ENCODE peak calls at places on chromosomes 13 and 19, in five cellular contexts. A is A549, M is lower lobe of right lung, J is left ventricle myocardium inferior, W is tibial nerve. S is an unnamed sample.

GRCh38 chr13:39918837-39919236 is 263.4 kb downstream of the COG6 start:
- DNase-seq in J (no peak), M (no peak), A (no peak), W (no peak), S (no peak)

GRCh38 chr13:45584816-45585215 is 30.7 kb downstream of the ERICH6B start:
- DNase-seq in M (no peak), J (no peak), A (peak; percentile 26), W (no peak), S (no peak)

GRCh38 chr19:17289489-17289888 is 7.8 kb downstream of the ANKLE1 start:
- DNase-seq in A (peak; percentile 91), M (peak; percentile 80), W (no peak), J (peak; percentile 80), S (peak; percentile 55)

GRCh38 chr13:94558721-94559120 is 37.2 kb downstream of the TGDS start:
- DNase-seq in W (no peak), A (peak; percentile 6), J (no peak), M (no peak), S (no peak)

GRCh38 chr19:49128545-49129237 is 9.3 kb downstream of the PPFIA3 start:
- DNase-seq in M (no peak), W (no peak), A (no peak), J (no peak), S (no peak)

GRCh38 chr19:7391218-7391670 is 42.5 kb downstream of the ARHGEF18 start:
- DNase-seq in M (no peak), A (peak; percentile 94), W (no peak), J (no peak), S (no peak)

GRCh38 chr13:94822356-94822755 is 110.0 kb upstream of the SOX21 start:
- DNase-seq in M (no peak), W (no peak), J (no peak), A (no peak), S (no peak)

GRCh38 chr19:53394522-53394973 is 401 bp upstream of the ZNF765 start:
- DNase-seq in W (peak; percentile 23), J (peak; percentile 64), A (no peak), M (peak; percentile 66), S (peak; percentile 47)

GRCh38 chr19:41886761-41887710 is 4.1 kb downstream of the ARHGEF1 start:
- DNase-seq in W (no peak), A (no peak), M (no peak), J (no peak), S (no peak)

GRCh38 chr19:2532252-2533071 is 56.5 kb downstream of the GADD45B start:
- DNase-seq in J (no peak), M (no peak), A (peak; percentile 91), W (no peak), S (no peak)

GRCh38 chr13:113874579-113875428 is 10.9 kb upstream of the GAS6 start:
- DNase-seq in J (no peak), W (no peak), A (no peak), M (no peak), S (no peak)

GRCh38 chr13:20828540-20829364 is 55.0 kb upstream of the EEF1AKMT1 start:
- DNase-seq in J (no peak), M (no peak), W (no peak), A (peak; percentile 40), S (peak; percentile 30)

GRCh38 chr19:7830272-7830771 is 304 bp downstream of the EVI5L start:
- DNase-seq in A (no peak), W (no peak), J (peak; percentile 29), M (peak; percentile 66), S (no peak)

GRCh38 chr19:4536798-4537197 is 1.8 kb upstream of the PLIN5 start:
- DNase-seq in J (no peak), A (no peak), W (no peak), M (no peak), S (peak; percentile 44)

GRCh38 chr19:10112895-10113591 is 1.6 kb downstream of the P2RY11 start:
- DNase-seq in J (no peak), A (peak; percentile 64), M (peak; percentile 67), W (no peak), S (peak; percentile 74)

GRCh38 chr19:16364231-16364865 is 39.7 kb downstream of the KLF2 start:
- DNase-seq in M (no peak), A (no peak), W (no peak), J (no peak), S (no peak)

GRCh38 chr19:8361921-8362793 is 1.8 kb upstream of the ANGPTL4 start:
- DNase-seq in A (peak; percentile 97), J (peak; percentile 93), M (peak; percentile 93), W (peak; percentile 86), S (peak; percentile 42)

GRCh38 chr13:28477709-28477973 is 17.3 kb downstream of the FLT1 start:
- DNase-seq in M (no peak), A (no peak), W (no peak), J (no peak), S (no peak)

GRCh38 chr19:29413435-29413834 is 112.4 kb upstream of the VSTM2B start:
- DNase-seq in J (no peak), A (no peak), W (no peak), M (no peak), S (no peak)

GRCh38 chr19:56377105-56377924 is 16.0 kb downstream of the ZNF582 start:
- DNase-seq in J (no peak), W (no peak), M (no peak), A (peak; percentile 35), S (no peak)

GRCh38 chr19:28242317-28242927 is 970.5 kb downstream of the UQCRFS1 start:
- DNase-seq in J (no peak), M (no peak), A (peak; percentile 50), W (no peak), S (peak; percentile 44)

GRCh38 chr19:11018179-11018578 is 57.3 kb downstream of the SMARCA4 start:
- DNase-seq in A (no peak), J (no peak), M (no peak), W (no peak), S (no peak)

GRCh38 chr13:30998548-30999140 is 66.2 kb downstream of the TEX26 start:
- DNase-seq in M (no peak), W (no peak), A (no peak), J (no peak), S (no peak)

GRCh38 chr13:33536639-33537425 is 251.3 kb upstream of the STARD13 start:
- DNase-seq in A (peak; percentile 10), W (no peak), J (no peak), M (no peak), S (no peak)

GRCh38 chr13:111228262-111229144 is 91.9 kb upstream of the TEX29 start:
- DNase-seq in J (no peak), M (no peak), A (no peak), W (no peak), S (no peak)

GRCh38 chr13:111230385-111230930 is 90.0 kb upstream of the TEX29 start:
- DNase-seq in A (no peak), J (no peak), W (no peak), M (no peak), S (no peak)

GRCh38 chr13:111225810-111226546 is 94.5 kb upstream of the TEX29 start:
- DNase-seq in A (no peak), W (no peak), J (no peak), M (no peak), S (no peak)

GRCh38 chr13:111225184-111225583 is 95.3 kb upstream of the TEX29 start:
- DNase-seq in W (no peak), M (no peak), J (no peak), A (no peak), S (no peak)

GRCh38 chr13:111227405-111227804 is 93.0 kb upstream of the TEX29 start:
- DNase-seq in W (no peak), J (no peak), A (no peak), M (no peak), S (no peak)
- H3K4me3 ChIP-seq in W (no peak overlapping the region), J (no peak overlapping the region), A (no peak overlapping the region), M (no peak overlapping the region), S (no peak overlapping the region)

GRCh38 chr19:32372726-32373613 is 27.6 kb downstream of the ZNF507 start:
- DNase-seq in M (no peak), W (no peak), J (no peak), A (peak; percentile 92), S (no peak)
- H3K27ac ChIP-seq in M (peak overlapping the region; percentile 19), W (no peak overlapping the region), J (peak overlapping the region; percentile 66), A (peak overlapping the region; percentile 84), S (no peak overlapping the region)

DNA sequence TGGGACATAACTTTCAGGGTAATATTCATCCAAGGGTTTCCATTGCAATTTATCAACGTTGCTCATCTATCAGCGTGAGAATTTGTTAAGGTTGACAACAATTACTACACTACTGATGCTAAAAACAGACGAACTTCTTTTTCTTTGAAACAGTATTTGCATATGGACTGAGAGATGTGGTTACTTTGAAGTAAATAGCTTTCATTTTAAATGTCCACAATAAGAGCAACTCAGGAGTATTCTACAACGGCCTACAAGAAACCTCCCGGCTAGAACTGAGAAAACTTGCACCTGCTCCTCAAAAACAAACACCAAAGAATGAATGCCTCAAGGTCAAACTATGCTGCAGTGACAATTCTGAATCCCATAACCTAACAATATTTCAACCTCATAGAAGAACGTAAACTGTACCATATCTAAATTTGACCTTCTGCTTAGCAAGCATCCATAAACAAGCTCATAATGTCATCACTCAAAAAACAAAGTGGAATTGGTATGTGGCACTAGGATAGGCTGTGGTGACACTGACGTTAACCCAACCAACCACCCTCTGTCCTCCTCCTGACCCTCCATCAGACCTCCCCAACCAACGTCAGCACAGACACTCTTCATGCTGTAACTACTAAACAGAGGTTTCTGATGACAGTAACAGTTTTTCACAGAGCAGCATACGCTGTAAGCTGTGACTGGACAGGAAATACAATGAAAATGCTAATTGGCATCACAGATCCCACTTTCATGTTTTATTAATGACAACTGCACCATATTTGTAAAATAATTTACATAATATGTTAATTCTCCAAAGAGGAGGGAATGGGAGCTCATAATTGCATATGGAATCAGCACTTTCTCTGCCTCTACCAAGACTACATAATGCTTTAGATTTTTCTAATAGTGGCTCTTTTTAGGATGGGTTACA is 238.2 kb downstream of the IRS2 start:
- DNase-seq in W (no peak), J (no peak), A (no peak), M (no peak), S (no peak)
- TF ChIP-seq CTCF in W (no peak), J (no peak), A (no peak), M (no peak), S (no peak)

GRCh38 chr19:18603958-18604819 is 2.4 kb downstream of the CRLF1 start:
- DNase-seq in A (no peak), M (no peak), J (no peak), W (no peak), S (no peak)

GRCh38 chr19:18604820-18605159 is 1.8 kb downstream of the CRLF1 start:
- DNase-seq in W (no peak), J (no peak), A (no peak), M (no peak), S (no peak)

GRCh38 chr19:18605196-18605545 is 1.4 kb downstream of the CRLF1 start:
- DNase-seq in A (no peak), M (no peak), J (no peak), W (no peak), S (no peak)

GRCh38 chr19:18606281-18607221 is at the start of gene CRLF1:
- DNase-seq in A (no peak), W (no peak), J (no peak), M (no peak), S (no peak)

DNA sequence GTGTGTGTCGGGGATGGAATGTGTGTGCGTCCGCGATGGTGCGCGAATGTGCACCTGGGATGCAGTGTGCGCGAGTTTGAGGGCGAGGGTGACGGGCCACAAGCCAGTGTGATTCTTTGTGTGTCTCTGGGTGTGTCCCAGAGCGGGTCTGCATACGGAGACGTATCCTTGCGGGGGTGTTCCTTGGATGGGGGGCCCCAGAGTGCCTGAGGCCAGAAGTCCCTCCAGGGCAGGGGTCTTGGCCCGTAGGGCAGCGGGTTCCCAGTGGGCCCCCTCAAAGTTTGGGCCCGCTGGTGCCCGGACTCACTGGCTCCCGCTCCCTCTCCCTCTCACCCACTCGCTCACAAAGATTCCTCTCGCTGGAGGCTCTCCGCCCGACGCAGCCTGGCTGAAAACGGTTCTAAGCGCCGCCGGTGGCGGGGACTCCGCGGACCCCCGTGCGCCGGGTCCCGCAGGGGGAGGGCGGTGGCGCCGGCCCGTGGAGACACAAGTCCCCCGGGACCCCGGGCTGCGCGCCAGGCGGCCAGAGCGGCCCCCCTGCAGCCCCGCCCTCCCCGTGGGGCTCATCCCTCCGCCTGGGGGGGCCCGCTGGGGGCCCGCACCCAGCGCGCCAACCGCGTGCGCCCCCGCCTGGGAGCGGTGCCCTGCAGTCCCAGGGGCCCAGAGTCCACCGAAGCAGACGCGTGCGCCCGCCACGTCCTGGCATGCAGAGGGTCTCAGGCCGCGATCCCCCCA is 886 bp downstream of the CRLF1 start:
- DNase-seq in M (no peak), W (no peak), A (no peak), J (no peak), S (no peak)
- H3K4me3 ChIP-seq in M (peak overlapping the region; percentile 31), W (peak overlapping the region; percentile 25), A (peak overlapping the region; percentile 39), J (peak overlapping the region; percentile 56), S (peak overlapping the region; percentile 66)

S was measured in WERI-Rb-1.